ENCODE peak calls at places on chromosomes 1 and 21, in seven cellular contexts. K is PC-3, C is nucleus accumbens, H is GM04503, U is HuH-7.5, O is A172, P is T-helper 1 cell. S is an unnamed sample.

GRCh38 chr1:230735447-230735846 is 11.7 kb upstream of the CAPN9 start:
- DNase-seq in K (peak), C (no peak), H (no peak), U (no peak), O (no peak), P (no peak), S (peak)

GRCh38 chr1:213647864-213648650 is 339.7 kb upstream of the PROX1 start:
- DNase-seq in K (no peak), C (no peak), H (no peak), U (no peak), O (no peak), P (no peak), S (no peak)

GRCh38 chr1:90716243-90716551 is 905 bp downstream of the BARHL2 start:
- DNase-seq in K (no peak), C (no peak), H (no peak), U (no peak), O (no peak), P (no peak), S (no peak)

GRCh38 chr21:26043891-26044290 is 126.7 kb downstream of the APP start:
- DNase-seq in K (no peak), C (no peak), H (no peak), U (no peak), O (no peak), P (no peak), S (no peak)

GRCh38 chr1:21293537-21294265 is 3.4 kb upstream of the ECE1 start:
- DNase-seq in K (no peak), C (no peak), H (no peak), U (no peak), O (no peak), P (peak), S (no peak)

GRCh38 chr1:152167835-152168534 is 9.0 kb upstream of the RPTN start:
- DNase-seq in K (peak), C (no peak), H (peak), U (no peak), O (peak), P (no peak), S (peak)

GRCh38 chr1:32933742-32934322 is 30.8 kb downstream of the RNF19B start:
- DNase-seq in K (peak), C (no peak), H (no peak), U (peak), O (peak), P (no peak), S (peak)

GRCh38 chr21:46555225-46555617 is 49.7 kb downstream of the S100B start:
- DNase-seq in K (no peak), C (no peak), H (no peak), U (no peak), O (no peak), P (no peak), S (no peak)

GRCh38 chr1:234617135-234617985 is 7.4 kb upstream of the IRF2BP2 start:
- DNase-seq in K (no peak), C (no peak), H (peak), U (no peak), O (peak), P (no peak), S (no peak)

GRCh38 chr1:26782521-26783212 is 5.1 kb upstream of the PIGV start:
- DNase-seq in K (no peak), C (no peak), H (no peak), U (no peak), O (no peak), P (no peak), S (no peak)

GRCh38 chr1:156480411-156481192 is 20.0 kb downstream of the MEF2D start:
- DNase-seq in K (no peak), C (peak), H (no peak), U (peak), O (no peak), P (peak), S (no peak)

GRCh38 chr1:201807958-201808632 is 20.9 kb upstream of the IPO9 start:
- DNase-seq in K (no peak), C (no peak), H (no peak), U (no peak), O (no peak), P (no peak), S (no peak)

GRCh38 chr1:47792786-47793185 is 204.4 kb downstream of the TRABD2B start:
- DNase-seq in K (no peak), C (no peak), H (no peak), U (no peak), O (peak), P (no peak), S (no peak)

GRCh38 chr1:151510020-151510405 is 1.2 kb upstream of the CGN start:
- DNase-seq in K (no peak), C (no peak), H (no peak), U (no peak), O (no peak), P (no peak), S (peak)